ENCODE peak calls at places on chromosome 4, in four cellular contexts. One of them, this sample, is unnamed.
A peak's percentile ranks its signal among the peaks of the same experiment; 100 is the strongest.

GRCh38 chr4:1411436-1412375 is 5.5 kb upstream of the NKX1-1 start:
- DNase-seq in adrenal gland: peak; percentile 27
- DNase-seq in pancreas: no peak
- DNase-seq in neuronal stem cell: no peak
- DNase-seq in this sample: no peak

GRCh38 chr4:163878336-163879121 is 384.0 kb downstream of the TMA16 start:
- DNase-seq in adrenal gland: no peak
- DNase-seq in pancreas: no peak
- DNase-seq in neuronal stem cell: no peak
- DNase-seq in this sample: no peak

GRCh38 chr4:125666635-125667034 is 351.9 kb downstream of the FAT4 start:
- DNase-seq in adrenal gland: no peak
- DNase-seq in pancreas: no peak
- DNase-seq in neuronal stem cell: no peak
- DNase-seq in this sample: no peak

GRCh38 chr4:42364654-42365053 is 32.6 kb upstream of the SHISA3 start:
- DNase-seq in adrenal gland: no peak
- DNase-seq in pancreas: no peak
- DNase-seq in neuronal stem cell: no peak
- DNase-seq in this sample: no peak

GRCh38 chr4:122584517-122584916 is 36.3 kb downstream of the IL21 start:
- DNase-seq in adrenal gland: no peak
- DNase-seq in pancreas: no peak
- DNase-seq in neuronal stem cell: no peak
- DNase-seq in this sample: no peak

GRCh38 chr4:134708026-134708425 is 506.4 kb upstream of the PABPC4L start:
- DNase-seq in adrenal gland: no peak
- DNase-seq in pancreas: no peak
- DNase-seq in neuronal stem cell: no peak
- DNase-seq in this sample: no peak

GRCh38 chr4:18422685-18423084 is 401.1 kb upstream of the LCORL start:
- DNase-seq in adrenal gland: no peak
- DNase-seq in pancreas: no peak
- DNase-seq in neuronal stem cell: no peak
- DNase-seq in this sample: no peak

GRCh38 chr4:185395956-185396723 is 416 bp upstream of the LRP2BP start:
- DNase-seq in adrenal gland: peak; percentile 98
- DNase-seq in pancreas: peak; percentile 96
- DNase-seq in neuronal stem cell: peak; percentile 96
- DNase-seq in this sample: peak; percentile 98

GRCh38 chr4:89152972-89153371 is 41.6 kb downstream of the TIGD2 start:
- DNase-seq in adrenal gland: no peak
- DNase-seq in pancreas: no peak
- DNase-seq in neuronal stem cell: no peak
- DNase-seq in this sample: no peak

GRCh38 chr4:144716778-144717177 is 70.8 kb downstream of the HHIP start:
- DNase-seq in adrenal gland: no peak
- DNase-seq in pancreas: no peak
- DNase-seq in neuronal stem cell: no peak
- DNase-seq in this sample: no peak

GRCh38 chr4:184358521-184359232 is 115.7 kb downstream of the IRF2 start:
- DNase-seq in adrenal gland: no peak
- DNase-seq in pancreas: no peak
- DNase-seq in neuronal stem cell: no peak
- DNase-seq in this sample: no peak

GRCh38 chr4:101421393-101421792 is 74.1 kb upstream of the PPP3CA start:
- DNase-seq in adrenal gland: no peak
- DNase-seq in pancreas: no peak
- DNase-seq in neuronal stem cell: no peak
- DNase-seq in this sample: no peak

GRCh38 chr4:41160856-41161255 is 53.5 kb downstream of the APBB2 start:
- DNase-seq in adrenal gland: no peak
- DNase-seq in pancreas: no peak
- DNase-seq in neuronal stem cell: no peak
- DNase-seq in this sample: no peak

GRCh38 chr4:169253904-169254303 is 16.9 kb downstream of the SH3RF1 start:
- DNase-seq in adrenal gland: no peak
- DNase-seq in pancreas: no peak
- DNase-seq in neuronal stem cell: no peak
- DNase-seq in this sample: no peak

GRCh38 chr4:139556735-139557505 is 901 bp upstream of the SETD7 start:
- DNase-seq in adrenal gland: peak; percentile 83
- DNase-seq in pancreas: peak; percentile 71
- DNase-seq in neuronal stem cell: no peak
- DNase-seq in this sample: peak; percentile 81

GRCh38 chr4:17851921-17852320 is 41.1 kb downstream of the NCAPG start:
- DNase-seq in adrenal gland: no peak
- DNase-seq in pancreas: no peak
- DNase-seq in neuronal stem cell: no peak
- DNase-seq in this sample: no peak

GRCh38 chr4:57490520-57490919 is 380.3 kb upstream of the IGFBP7 start:
- DNase-seq in adrenal gland: no peak
- DNase-seq in pancreas: no peak
- DNase-seq in neuronal stem cell: no peak
- DNase-seq in this sample: no peak

GRCh38 chr4:26298198-26298950 is 22.4 kb upstream of the RBPJ start:
- DNase-seq in adrenal gland: no peak
- DNase-seq in pancreas: no peak
- DNase-seq in neuronal stem cell: no peak
- DNase-seq in this sample: no peak

GRCh38 chr4:8303485-8304281 is 34.1 kb downstream of the HTRA3 start:
- DNase-seq in adrenal gland: peak; percentile 85
- DNase-seq in pancreas: no peak
- DNase-seq in neuronal stem cell: no peak
- DNase-seq in this sample: peak; percentile 2

GRCh38 chr4:122623637-122624036 is 2.8 kb upstream of the IL21 start:
- DNase-seq in adrenal gland: no peak
- DNase-seq in pancreas: no peak
- DNase-seq in neuronal stem cell: no peak
- DNase-seq in this sample: no peak

GRCh38 chr4:76622126-76622525 is 187.1 kb downstream of the SHROOM3 start:
- DNase-seq in adrenal gland: no peak
- DNase-seq in pancreas: peak; percentile 50
- DNase-seq in neuronal stem cell: no peak
- DNase-seq in this sample: peak; percentile 27

GRCh38 chr4:181685461-181685860 is 557.7 kb upstream of the TENM3 start:
- DNase-seq in adrenal gland: no peak
- DNase-seq in pancreas: no peak
- DNase-seq in neuronal stem cell: no peak
- DNase-seq in this sample: no peak

GRCh38 chr4:16853653-16854052 is 44.8 kb downstream of the LDB2 start:
- DNase-seq in adrenal gland: no peak
- DNase-seq in pancreas: no peak
- DNase-seq in neuronal stem cell: no peak
- DNase-seq in this sample: no peak

GRCh38 chr4:181688416-181688815 is 554.8 kb upstream of the TENM3 start:
- DNase-seq in adrenal gland: no peak
- DNase-seq in pancreas: no peak
- DNase-seq in neuronal stem cell: no peak
- DNase-seq in this sample: no peak

GRCh38 chr4:27692098-27692679 is 831.5 kb downstream of the STIM2 start:
- DNase-seq in adrenal gland: no peak
- DNase-seq in pancreas: no peak
- DNase-seq in neuronal stem cell: no peak
- DNase-seq in this sample: no peak

GRCh38 chr4:2689114-2689513 is 67.0 kb downstream of the TNIP2 start:
- DNase-seq in adrenal gland: no peak
- DNase-seq in pancreas: no peak
- DNase-seq in neuronal stem cell: no peak
- DNase-seq in this sample: no peak
- H3K4me1 ChIP-seq in adrenal gland: no peaks in the 10 kb centered on the region
- H3K4me1 ChIP-seq in pancreas: no peaks in the 10 kb centered on the region
- H3K4me1 ChIP-seq in neuronal stem cell: no peaks in the 10 kb centered on the region
- H3K4me1 ChIP-seq in this sample: no peaks in the 10 kb centered on the region

GRCh38 chr4:75527482-75527881 is 13.2 kb downstream of the THAP6 start:
- DNase-seq in adrenal gland: no peak
- DNase-seq in pancreas: no peak
- DNase-seq in neuronal stem cell: no peak
- DNase-seq in this sample: no peak
- H3K36me3 ChIP-seq in adrenal gland: peaks cover 6% of the 10 kb centered on the region
- H3K36me3 ChIP-seq in pancreas: peaks cover 27% of the 10 kb centered on the region
- H3K36me3 ChIP-seq in neuronal stem cell: peaks cover 94% of the 10 kb centered on the region
- H3K36me3 ChIP-seq in this sample: peaks cover 50% of the 10 kb centered on the region

GRCh38 chr4:146637853-146638800 is 566 bp upstream of the POU4F2 start:
- DNase-seq in adrenal gland: no peak
- DNase-seq in pancreas: no peak
- DNase-seq in neuronal stem cell: no peak
- DNase-seq in this sample: no peak
- H3K4me3 ChIP-seq in adrenal gland: no peak overlapping the region
- H3K4me3 ChIP-seq in pancreas: peak overlapping the region; percentile 8
- H3K4me3 ChIP-seq in neuronal stem cell: peak overlapping the region; percentile 65
- H3K4me3 ChIP-seq in this sample: no peak overlapping the region

DNA sequence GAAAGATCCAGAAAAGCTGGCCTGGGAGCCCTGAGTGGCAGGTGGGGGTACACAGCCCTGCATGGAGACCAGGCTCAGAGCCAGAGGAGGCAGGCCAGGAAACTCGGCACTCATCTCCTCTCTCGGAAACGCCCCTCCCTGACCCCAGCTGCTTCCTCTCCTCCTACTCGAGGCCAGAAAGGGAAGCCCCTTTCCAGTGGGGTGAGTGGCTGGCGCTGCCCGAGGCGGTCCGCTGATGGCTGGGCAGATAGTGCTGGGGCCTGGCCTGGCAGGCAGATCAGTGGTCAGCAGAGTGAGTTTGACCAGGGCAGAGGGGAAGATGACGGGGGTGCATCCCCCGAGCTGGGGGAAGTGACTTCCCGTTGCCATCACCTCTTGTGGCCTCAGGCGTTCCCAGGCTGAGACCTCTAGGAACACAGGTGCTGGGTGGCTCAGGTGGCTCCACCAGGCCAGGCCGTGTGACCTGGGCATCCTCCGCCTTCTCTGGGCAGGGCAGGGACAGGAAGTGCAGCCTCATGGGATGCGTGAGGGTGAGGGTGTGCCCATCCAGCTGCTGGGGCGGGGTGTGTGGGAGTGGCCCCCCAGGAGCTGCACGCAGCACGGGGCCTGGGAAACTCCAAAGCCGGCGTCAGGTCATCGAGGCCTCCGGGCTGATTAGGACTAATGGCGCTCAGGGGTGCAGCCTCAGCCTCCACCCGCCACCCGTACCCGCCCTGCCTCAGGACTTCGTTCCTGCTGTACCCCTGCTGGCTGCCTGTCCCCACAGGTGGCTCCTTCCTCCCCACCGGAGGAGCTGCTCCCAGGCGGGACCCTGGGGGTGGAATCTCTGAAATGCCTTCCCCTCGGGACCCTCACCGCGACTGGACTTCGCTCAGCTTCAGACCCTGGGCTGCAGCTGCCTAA is 5.8 kb downstream of the SH3BP2 start:
- DNase-seq in adrenal gland: peak; percentile 86
- DNase-seq in pancreas: peak; percentile 68
- DNase-seq in neuronal stem cell: no peak
- DNase-seq in this sample: peak; percentile 84
- H3K4me1 ChIP-seq in adrenal gland: peaks cover 90% of the 10 kb centered on the region
- H3K4me1 ChIP-seq in pancreas: peaks cover 51% of the 10 kb centered on the region
- H3K4me1 ChIP-seq in neuronal stem cell: peaks cover 19% of the 10 kb centered on the region
- H3K4me1 ChIP-seq in this sample: peaks cover 87% of the 10 kb centered on the region

GRCh38 chr4:3522326-3522640 is 9.9 kb downstream of the LRPAP1 start:
- DNase-seq in adrenal gland: no peak
- DNase-seq in pancreas: peak; percentile 11
- DNase-seq in neuronal stem cell: no peak
- DNase-seq in this sample: no peak

GRCh38 chr4:3522651-3523050 is 9.6 kb downstream of the LRPAP1 start:
- DNase-seq in adrenal gland: no peak
- DNase-seq in pancreas: peak; percentile 12
- DNase-seq in neuronal stem cell: no peak
- DNase-seq in this sample: no peak

GRCh38 chr4:3520796-3521600 is 11.2 kb downstream of the LRPAP1 start:
- DNase-seq in adrenal gland: no peak
- DNase-seq in pancreas: peak; percentile 3
- DNase-seq in neuronal stem cell: no peak
- DNase-seq in this sample: peak; percentile 8

GRCh38 chr4:3523146-3523627 is 9.0 kb downstream of the LRPAP1 start:
- DNase-seq in adrenal gland: no peak
- DNase-seq in pancreas: peak; percentile 11
- DNase-seq in neuronal stem cell: no peak
- DNase-seq in this sample: no peak

GRCh38 chr4:3521621-3522325 is 10.4 kb downstream of the LRPAP1 start:
- DNase-seq in adrenal gland: no peak
- DNase-seq in pancreas: peak; percentile 2
- DNase-seq in neuronal stem cell: no peak
- DNase-seq in this sample: peak; percentile 2
- H3K36me3 ChIP-seq in adrenal gland: no peaks in the 10 kb centered on the region
- H3K36me3 ChIP-seq in pancreas: peaks cover 71% of the 10 kb centered on the region
- H3K36me3 ChIP-seq in neuronal stem cell: peaks cover 95% of the 10 kb centered on the region
- H3K36me3 ChIP-seq in this sample: peaks cover 11% of the 10 kb centered on the region

GRCh38 chr4:87044511-87045369 is 109.9 kb downstream of the AFF1 start:
- DNase-seq in adrenal gland: no peak
- DNase-seq in pancreas: no peak
- DNase-seq in neuronal stem cell: no peak
- DNase-seq in this sample: no peak

GRCh38 chr4:87046111-87046510 is 111.3 kb downstream of the AFF1 start:
- DNase-seq in adrenal gland: no peak
- DNase-seq in pancreas: no peak
- DNase-seq in neuronal stem cell: no peak
- DNase-seq in this sample: no peak

GRCh38 chr4:87047281-87047798 is 112.5 kb downstream of the AFF1 start:
- DNase-seq in adrenal gland: no peak
- DNase-seq in pancreas: no peak
- DNase-seq in neuronal stem cell: no peak
- DNase-seq in this sample: no peak

GRCh38 chr4:87042986-87043820 is 108.4 kb downstream of the AFF1 start:
- DNase-seq in adrenal gland: no peak
- DNase-seq in pancreas: no peak
- DNase-seq in neuronal stem cell: no peak
- DNase-seq in this sample: no peak

GRCh38 chr4:87045659-87046058 is 110.8 kb downstream of the AFF1 start:
- DNase-seq in adrenal gland: no peak
- DNase-seq in pancreas: no peak
- DNase-seq in neuronal stem cell: no peak
- DNase-seq in this sample: no peak
- H3K4me3 ChIP-seq in adrenal gland: no peak overlapping the region
- H3K4me3 ChIP-seq in pancreas: no peak overlapping the region
- H3K4me3 ChIP-seq in neuronal stem cell: no peak overlapping the region
- H3K4me3 ChIP-seq in this sample: no peak overlapping the region

GRCh38 chr4:173935622-173936405 is 347.7 kb downstream of the FBXO8 start:
- DNase-seq in adrenal gland: no peak
- DNase-seq in pancreas: no peak
- DNase-seq in neuronal stem cell: no peak
- DNase-seq in this sample: no peak
- H3K4me1 ChIP-seq in adrenal gland: no peaks in the 10 kb centered on the region
- H3K4me1 ChIP-seq in pancreas: no peaks in the 10 kb centered on the region
- H3K4me1 ChIP-seq in neuronal stem cell: peaks cover 11% of the 10 kb centered on the region
- H3K4me1 ChIP-seq in this sample: no peaks in the 10 kb centered on the region

GRCh38 chr4:170651786-170652185 is 562.0 kb upstream of the AADAT start:
- DNase-seq in adrenal gland: no peak
- DNase-seq in pancreas: no peak
- DNase-seq in neuronal stem cell: no peak
- DNase-seq in this sample: no peak
- H3K36me3 ChIP-seq in adrenal gland: no peaks in the 10 kb centered on the region
- H3K36me3 ChIP-seq in pancreas: no peaks in the 10 kb centered on the region
- H3K36me3 ChIP-seq in neuronal stem cell: no peaks in the 10 kb centered on the region
- H3K36me3 ChIP-seq in this sample: no peaks in the 10 kb centered on the region